ENCODE peak calls at places on chromosome 9, in six cellular contexts. One of them, this sample, is unnamed.

GRCh38 chr9:37433754-37434435 is 11.4 kb downstream of the GRHPR start:
- DNase-seq in gastrocnemius medialis: no peak
- DNase-seq in breast epithelium: no peak
- DNase-seq in HL-60: no peak
- DNase-seq in fibroblast of pulmonary artery: no peak
- DNase-seq in psoas muscle: no peak
- DNase-seq in this sample: no peak

GRCh38 chr9:72882117-72882775 is 70.6 kb downstream of the ALDH1A1 start:
- DNase-seq in gastrocnemius medialis: peak
- DNase-seq in breast epithelium: no peak
- DNase-seq in HL-60: no peak
- DNase-seq in fibroblast of pulmonary artery: no peak
- DNase-seq in psoas muscle: peak
- DNase-seq in this sample: no peak

GRCh38 chr9:85260288-85260687 is 481.5 kb downstream of the AGTPBP1 start:
- DNase-seq in gastrocnemius medialis: no peak
- DNase-seq in breast epithelium: no peak
- DNase-seq in HL-60: no peak
- DNase-seq in fibroblast of pulmonary artery: no peak
- DNase-seq in psoas muscle: no peak
- DNase-seq in this sample: no peak

GRCh38 chr9:35733109-35733541 is 659 bp downstream of the CREB3 start:
- DNase-seq in gastrocnemius medialis: no peak
- DNase-seq in breast epithelium: no peak
- DNase-seq in HL-60: peak
- DNase-seq in fibroblast of pulmonary artery: peak
- DNase-seq in psoas muscle: no peak
- DNase-seq in this sample: no peak

GRCh38 chr9:100601216-100601615 is 23.3 kb downstream of the CAVIN4 start:
- DNase-seq in gastrocnemius medialis: no peak
- DNase-seq in breast epithelium: no peak
- DNase-seq in HL-60: peak
- DNase-seq in fibroblast of pulmonary artery: peak
- DNase-seq in psoas muscle: no peak
- DNase-seq in this sample: no peak

GRCh38 chr9:4325113-4325512 is 25.2 kb upstream of the GLIS3 start:
- DNase-seq in gastrocnemius medialis: no peak
- DNase-seq in breast epithelium: no peak
- DNase-seq in HL-60: no peak
- DNase-seq in fibroblast of pulmonary artery: no peak
- DNase-seq in psoas muscle: no peak
- DNase-seq in this sample: no peak

GRCh38 chr9:101736723-101737122 is 1.7 kb downstream of the GRIN3A start:
- DNase-seq in gastrocnemius medialis: no peak
- DNase-seq in breast epithelium: no peak
- DNase-seq in HL-60: no peak
- DNase-seq in fibroblast of pulmonary artery: no peak
- DNase-seq in psoas muscle: peak
- DNase-seq in this sample: no peak

GRCh38 chr9:121274851-121275250 is 6.9 kb downstream of the GSN start:
- DNase-seq in gastrocnemius medialis: no peak
- DNase-seq in breast epithelium: no peak
- DNase-seq in HL-60: no peak
- DNase-seq in fibroblast of pulmonary artery: no peak
- DNase-seq in psoas muscle: no peak
- DNase-seq in this sample: no peak

GRCh38 chr9:16119861-16120641 is 567.2 kb downstream of the CCDC171 start:
- DNase-seq in gastrocnemius medialis: no peak
- DNase-seq in breast epithelium: no peak
- DNase-seq in HL-60: no peak
- DNase-seq in fibroblast of pulmonary artery: peak
- DNase-seq in psoas muscle: no peak
- DNase-seq in this sample: no peak

GRCh38 chr9:115595951-115596742 is 478.2 kb upstream of the TNC start:
- DNase-seq in gastrocnemius medialis: no peak
- DNase-seq in breast epithelium: no peak
- DNase-seq in HL-60: no peak
- DNase-seq in fibroblast of pulmonary artery: peak
- DNase-seq in psoas muscle: no peak
- DNase-seq in this sample: peak

GRCh38 chr9:7154650-7155049 is 396.9 kb downstream of the KDM4C start:
- DNase-seq in gastrocnemius medialis: no peak
- DNase-seq in breast epithelium: no peak
- DNase-seq in HL-60: no peak
- DNase-seq in fibroblast of pulmonary artery: no peak
- DNase-seq in psoas muscle: no peak
- DNase-seq in this sample: no peak
- TF ChIP-seq CTCF in gastrocnemius medialis: no peak
- TF ChIP-seq CTCF in breast epithelium: no peak
- TF ChIP-seq CTCF in HL-60: no peak
- TF ChIP-seq CTCF in fibroblast of pulmonary artery: no peak
- TF ChIP-seq CTCF in psoas muscle: no peak
- TF ChIP-seq CTCF in this sample: no peak

DNA sequence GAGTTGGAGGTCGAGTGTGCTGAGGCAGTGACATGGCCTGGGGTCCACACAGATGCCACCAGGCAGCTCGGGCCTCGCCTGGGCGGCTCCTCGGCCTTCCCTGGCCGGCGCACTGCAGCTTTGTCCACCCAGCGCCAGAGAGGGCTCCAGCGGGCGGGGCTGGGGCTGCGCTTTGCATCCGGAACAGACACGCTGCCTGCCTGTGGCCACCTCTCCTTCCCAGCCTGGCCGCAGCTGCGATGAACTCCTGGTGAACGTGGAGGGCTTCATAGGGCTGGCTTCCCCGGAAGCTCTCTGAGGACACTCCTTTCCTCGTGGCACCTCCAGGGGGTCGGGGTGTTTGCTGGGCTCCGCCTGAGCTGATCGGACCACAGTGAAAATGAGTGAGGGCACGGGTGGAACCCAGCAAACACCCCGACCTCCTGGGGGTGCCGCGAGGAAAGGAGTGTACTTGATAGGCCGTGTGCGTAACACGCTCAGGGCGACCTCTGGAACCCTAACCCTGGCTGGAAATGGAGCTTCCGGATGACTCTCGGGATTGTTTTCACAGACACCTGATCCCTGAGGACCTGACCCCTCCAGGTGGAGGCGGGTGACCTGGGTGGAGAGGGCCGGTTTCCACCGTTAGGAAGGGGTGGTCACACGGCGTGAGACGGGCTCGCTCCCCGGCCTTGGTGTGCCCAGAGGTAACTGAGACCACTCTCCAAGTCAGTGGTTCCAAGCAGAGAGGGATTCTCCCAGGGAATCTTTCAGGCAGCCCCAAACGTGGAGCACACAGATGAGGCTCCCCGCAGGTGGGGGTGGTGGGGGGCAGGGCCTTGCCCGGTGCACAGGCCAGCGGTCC is 31.8 kb upstream of the RXRA start:
- DNase-seq in gastrocnemius medialis: no peak
- DNase-seq in breast epithelium: no peak
- DNase-seq in HL-60: no peak
- DNase-seq in fibroblast of pulmonary artery: no peak
- DNase-seq in psoas muscle: peak
- DNase-seq in this sample: no peak
- H3K4me3 ChIP-seq in gastrocnemius medialis: peak
- H3K4me3 ChIP-seq in breast epithelium: peak
- H3K4me3 ChIP-seq in HL-60: no peak
- H3K4me3 ChIP-seq in fibroblast of pulmonary artery: no peak
- H3K4me3 ChIP-seq in psoas muscle: peak
- H3K4me3 ChIP-seq in this sample: peak

GRCh38 chr9:982660-983240 is 6.3 kb downstream of the DMRT3 start:
- DNase-seq in gastrocnemius medialis: no peak
- DNase-seq in breast epithelium: no peak
- DNase-seq in HL-60: no peak
- DNase-seq in fibroblast of pulmonary artery: no peak
- DNase-seq in psoas muscle: no peak
- DNase-seq in this sample: no peak
- TF ChIP-seq CTCF in gastrocnemius medialis: no peak
- TF ChIP-seq CTCF in breast epithelium: no peak
- TF ChIP-seq CTCF in HL-60: no peak
- TF ChIP-seq CTCF in fibroblast of pulmonary artery: no peak
- TF ChIP-seq CTCF in psoas muscle: no peak
- TF ChIP-seq CTCF in this sample: no peak

GRCh38 chr9:70589571-70590263 is 175.3 kb upstream of the KLF9 start:
- DNase-seq in gastrocnemius medialis: no peak
- DNase-seq in breast epithelium: peak
- DNase-seq in HL-60: no peak
- DNase-seq in fibroblast of pulmonary artery: peak
- DNase-seq in psoas muscle: peak
- DNase-seq in this sample: peak
- H3K4me3 ChIP-seq in gastrocnemius medialis: no peak
- H3K4me3 ChIP-seq in breast epithelium: peak
- H3K4me3 ChIP-seq in HL-60: no peak
- H3K4me3 ChIP-seq in fibroblast of pulmonary artery: no peak
- H3K4me3 ChIP-seq in psoas muscle: no peak
- H3K4me3 ChIP-seq in this sample: no peak

GRCh38 chr9:130235558-130236435 is 29.8 kb upstream of the HMCN2 start:
- DNase-seq in gastrocnemius medialis: no peak
- DNase-seq in breast epithelium: peak
- DNase-seq in HL-60: peak
- DNase-seq in fibroblast of pulmonary artery: peak
- DNase-seq in psoas muscle: peak
- DNase-seq in this sample: no peak

GRCh38 chr9:130237763-130238524 is 27.6 kb upstream of the HMCN2 start:
- DNase-seq in gastrocnemius medialis: no peak
- DNase-seq in breast epithelium: no peak
- DNase-seq in HL-60: peak
- DNase-seq in fibroblast of pulmonary artery: no peak
- DNase-seq in psoas muscle: no peak
- DNase-seq in this sample: no peak

GRCh38 chr9:130234340-130235260 is 31.0 kb upstream of the HMCN2 start:
- DNase-seq in gastrocnemius medialis: no peak
- DNase-seq in breast epithelium: no peak
- DNase-seq in HL-60: no peak
- DNase-seq in fibroblast of pulmonary artery: peak
- DNase-seq in psoas muscle: peak
- DNase-seq in this sample: no peak

GRCh38 chr9:130237071-130237470 is 28.5 kb upstream of the HMCN2 start:
- DNase-seq in gastrocnemius medialis: no peak
- DNase-seq in breast epithelium: no peak
- DNase-seq in HL-60: no peak
- DNase-seq in fibroblast of pulmonary artery: no peak
- DNase-seq in psoas muscle: no peak
- DNase-seq in this sample: no peak

DNA sequence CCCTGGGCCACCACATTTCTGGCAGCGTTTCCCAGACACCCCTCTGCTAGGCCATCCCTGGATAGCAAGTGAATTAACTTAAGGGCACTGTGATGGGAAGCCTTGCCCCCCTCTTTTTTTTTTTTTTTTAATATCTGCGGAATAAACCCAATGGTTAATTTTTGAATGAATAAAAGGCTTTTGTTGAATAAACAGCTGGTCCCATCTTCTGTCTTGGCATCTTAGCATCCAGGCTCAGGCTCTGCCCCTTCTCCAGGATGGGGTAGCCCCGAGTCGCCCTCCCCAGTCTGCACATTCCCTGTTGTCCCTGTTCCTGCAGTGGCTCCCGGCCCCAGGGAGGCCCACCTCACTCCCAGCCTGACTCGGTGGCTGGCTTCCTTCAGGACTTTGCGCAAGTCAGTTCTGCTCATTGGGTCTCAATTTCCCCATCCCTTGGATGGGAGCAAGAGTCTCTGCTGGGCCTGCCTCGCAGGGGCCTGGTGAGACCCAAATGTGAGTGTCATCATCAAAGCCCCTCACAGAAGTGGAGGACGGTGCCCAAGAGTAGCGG is 29.0 kb upstream of the HMCN2 start:
- DNase-seq in gastrocnemius medialis: no peak
- DNase-seq in breast epithelium: no peak
- DNase-seq in HL-60: no peak
- DNase-seq in fibroblast of pulmonary artery: no peak
- DNase-seq in psoas muscle: no peak
- DNase-seq in this sample: no peak
- TF ChIP-seq CTCF in gastrocnemius medialis: no peak
- TF ChIP-seq CTCF in breast epithelium: no peak
- TF ChIP-seq CTCF in HL-60: no peak
- TF ChIP-seq CTCF in fibroblast of pulmonary artery: no peak
- TF ChIP-seq CTCF in psoas muscle: no peak
- TF ChIP-seq CTCF in this sample: no peak

GRCh38 chr9:23851024-23851629 is 25.1 kb upstream of the ELAVL2 start:
- DNase-seq in gastrocnemius medialis: no peak
- DNase-seq in breast epithelium: no peak
- DNase-seq in HL-60: no peak
- DNase-seq in fibroblast of pulmonary artery: no peak
- DNase-seq in psoas muscle: peak
- DNase-seq in this sample: no peak

GRCh38 chr9:23850242-23851023 is 24.4 kb upstream of the ELAVL2 start:
- DNase-seq in gastrocnemius medialis: no peak
- DNase-seq in breast epithelium: no peak
- DNase-seq in HL-60: no peak
- DNase-seq in fibroblast of pulmonary artery: no peak
- DNase-seq in psoas muscle: no peak
- DNase-seq in this sample: no peak

GRCh38 chr9:23849379-23849778 is 23.3 kb upstream of the ELAVL2 start:
- DNase-seq in gastrocnemius medialis: no peak
- DNase-seq in breast epithelium: no peak
- DNase-seq in HL-60: no peak
- DNase-seq in fibroblast of pulmonary artery: no peak
- DNase-seq in psoas muscle: no peak
- DNase-seq in this sample: no peak
- H3K4me3 ChIP-seq in gastrocnemius medialis: no peak
- H3K4me3 ChIP-seq in breast epithelium: peak
- H3K4me3 ChIP-seq in HL-60: no peak
- H3K4me3 ChIP-seq in fibroblast of pulmonary artery: no peak
- H3K4me3 ChIP-seq in psoas muscle: no peak
- H3K4me3 ChIP-seq in this sample: no peak

This sample was measured in AG09309.